ENCODE peak calls at places on chromosomes 13 and 19, in five cellular contexts. K is activated naive CD4-positive, alpha-beta T cell treated with anti-CD3 and anti-CD28 coated beads for 36 hours; E is progenitor cell of endocrine pancreas; V is stimulated activated CD4-positive, alpha-beta T cell treated with anti-CD3 and anti-CD28 coated beads, TNF-alpha, amount 100 ng/mL, for 48 hours; N is GM12891. F is an unnamed sample.

GRCh38 chr13:46184277-46184699 is 2.3 kb upstream of the LCP1 start:
- DNase-seq in K (peak; percentile 88), N (no peak), E (no peak), V (peak; percentile 74), F (peak; percentile 79)

GRCh38 chr13:63291701-63292100 is 1876.1 kb upstream of the PCDH20 start:
- DNase-seq in N (no peak), V (no peak), K (no peak), E (no peak), F (no peak)

GRCh38 chr19:7188682-7189629 is 105.3 kb downstream of the INSR start:
- DNase-seq in V (no peak), N (no peak), E (no peak), K (no peak), F (no peak)

GRCh38 chr13:80338781-80339577 is 1.9 kb downstream of the SPRY2 start:
- DNase-seq in V (no peak), K (no peak), E (peak; percentile 51), N (no peak), F (peak; percentile 79)

GRCh38 chr19:13077233-13077632 is 25.4 kb downstream of the LYL1 start:
- DNase-seq in N (no peak), E (no peak), K (no peak), V (no peak), F (no peak)

GRCh38 chr19:14871619-14872230 is 14.2 kb downstream of the OR7A17 start:
- DNase-seq in K (no peak), N (no peak), E (no peak), V (no peak), F (no peak)

GRCh38 chr19:10013316-10013715 is at the start of gene RDH8:
- DNase-seq in E (no peak), N (no peak), K (no peak), V (no peak), F (no peak)

GRCh38 chr13:32538234-32538620 is 368 bp downstream of the N4BP2L2 start:
- DNase-seq in E (peak; percentile 27), N (peak; percentile 8), V (peak; percentile 8), K (no peak), F (peak; percentile 62)

GRCh38 chr19:30693179-30693578 is 321.0 kb downstream of the ZNF536 start:
- DNase-seq in N (no peak), E (no peak), K (no peak), V (no peak), F (no peak)

GRCh38 chr19:21705393-21705792 is 62.0 kb downstream of the ZNF100 start:
- DNase-seq in E (no peak), N (no peak), K (no peak), V (no peak), F (no peak)

GRCh38 chr13:42354246-42355117 is 82.5 kb downstream of the AKAP11 start:
- DNase-seq in N (no peak), K (peak; percentile 67), V (no peak), E (no peak), F (no peak)

GRCh38 chr13:56720841-56721240 is 419.9 kb upstream of the PRR20A start:
- DNase-seq in N (no peak), K (no peak), V (no peak), E (no peak), F (no peak)

GRCh38 chr19:7257148-7258041 is 36.8 kb downstream of the INSR start:
- DNase-seq in N (no peak), K (no peak), V (no peak), E (peak; percentile 11), F (no peak)

GRCh38 chr13:99314640-99315176 is 7.5 kb upstream of the GPR183 start:
- DNase-seq in K (peak; percentile 92), N (no peak), V (peak; percentile 60), E (no peak), F (no peak)

GRCh38 chr13:106523566-106523965 is 11.9 kb downstream of the EFNB2 start:
- DNase-seq in K (no peak), N (no peak), V (no peak), E (no peak), F (no peak)

GRCh38 chr19:14804755-14805154 is 26.4 kb upstream of the ADGRE2 start:
- DNase-seq in E (no peak), N (no peak), V (no peak), K (no peak), F (no peak)

GRCh38 chr19:7676854-7677253 is at the start of gene MCEMP1:
- DNase-seq in E (no peak), K (no peak), N (no peak), V (no peak), F (no peak)

GRCh38 chr19:41967056-41967783 is 8.1 kb upstream of the RABAC1 start:
- DNase-seq in V (no peak), E (no peak), K (no peak), N (no peak), F (no peak)

GRCh38 chr13:112690242-112690943 is 555 bp downstream of the ATP11A start:
- DNase-seq in E (peak; percentile 36), K (peak; percentile 41), V (peak; percentile 32), N (peak; percentile 52), F (peak; percentile 66)

GRCh38 chr19:55117063-55117635 is 288 bp downstream of the PPP1R12C start:
- DNase-seq in N (no peak), E (no peak), K (peak; percentile 22), V (no peak), F (peak; percentile 74)

F was measured in mucosa of descending colon.